ENCODE peak calls at places on chromosomes 13 and 19, in seven cellular contexts. One of them, this sample, is unnamed. For H3K4me1, the result is how much of the 10 kb centered on the place peaks cover.

GRCh38 chr13:45607931-45608330 is 7.6 kb downstream of the ERICH6B start:
- DNase-seq in breast epithelium: no peak
- DNase-seq in suprapubic skin: no peak
- DNase-seq in heart left ventricle: no peak
- DNase-seq in gastrocnemius medialis: no peak
- DNase-seq in uterus: no peak
- DNase-seq in IMR-90: no peak
- DNase-seq in this sample: no peak

GRCh38 chr13:41268764-41269163 is 5.4 kb upstream of the MTRF1 start:
- DNase-seq in breast epithelium: no peak
- DNase-seq in suprapubic skin: no peak
- DNase-seq in heart left ventricle: no peak
- DNase-seq in gastrocnemius medialis: no peak
- DNase-seq in uterus: no peak
- DNase-seq in IMR-90: peak
- DNase-seq in this sample: no peak

GRCh38 chr19:38921420-38922274 is 8.9 kb downstream of the SARS2 start:
- DNase-seq in breast epithelium: no peak
- DNase-seq in suprapubic skin: no peak
- DNase-seq in heart left ventricle: no peak
- DNase-seq in gastrocnemius medialis: no peak
- DNase-seq in uterus: no peak
- DNase-seq in IMR-90: no peak
- DNase-seq in this sample: no peak

GRCh38 chr19:10808937-10809655 is 26.9 kb downstream of the TMED1 start:
- DNase-seq in breast epithelium: no peak
- DNase-seq in suprapubic skin: no peak
- DNase-seq in heart left ventricle: no peak
- DNase-seq in gastrocnemius medialis: no peak
- DNase-seq in uterus: no peak
- DNase-seq in IMR-90: peak
- DNase-seq in this sample: no peak

GRCh38 chr19:50275577-50276368 is 53.4 kb downstream of the KCNC3 start:
- DNase-seq in breast epithelium: no peak
- DNase-seq in suprapubic skin: no peak
- DNase-seq in heart left ventricle: no peak
- DNase-seq in gastrocnemius medialis: no peak
- DNase-seq in uterus: no peak
- DNase-seq in IMR-90: no peak
- DNase-seq in this sample: no peak

GRCh38 chr19:50065938-50066337 is 40.1 kb downstream of the ZNF473 start:
- DNase-seq in breast epithelium: no peak
- DNase-seq in suprapubic skin: no peak
- DNase-seq in heart left ventricle: no peak
- DNase-seq in gastrocnemius medialis: no peak
- DNase-seq in uterus: no peak
- DNase-seq in IMR-90: no peak
- DNase-seq in this sample: no peak

GRCh38 chr19:48964205-48965032 is 690 bp upstream of the FTL start:
- DNase-seq in breast epithelium: no peak
- DNase-seq in suprapubic skin: no peak
- DNase-seq in heart left ventricle: no peak
- DNase-seq in gastrocnemius medialis: no peak
- DNase-seq in uterus: no peak
- DNase-seq in IMR-90: peak
- DNase-seq in this sample: peak

GRCh38 chr13:60612593-60612992 is 215.6 kb downstream of the TDRD3 start:
- DNase-seq in breast epithelium: no peak
- DNase-seq in suprapubic skin: no peak
- DNase-seq in heart left ventricle: no peak
- DNase-seq in gastrocnemius medialis: no peak
- DNase-seq in uterus: no peak
- DNase-seq in IMR-90: no peak
- DNase-seq in this sample: no peak

GRCh38 chr19:4556574-4557185 is 2.8 kb downstream of the SEMA6B start:
- DNase-seq in breast epithelium: no peak
- DNase-seq in suprapubic skin: no peak
- DNase-seq in heart left ventricle: no peak
- DNase-seq in gastrocnemius medialis: no peak
- DNase-seq in uterus: no peak
- DNase-seq in IMR-90: no peak
- DNase-seq in this sample: peak

GRCh38 chr13:48424212-48424611 is 11.3 kb upstream of the LPAR6 start:
- DNase-seq in breast epithelium: no peak
- DNase-seq in suprapubic skin: no peak
- DNase-seq in heart left ventricle: no peak
- DNase-seq in gastrocnemius medialis: no peak
- DNase-seq in uterus: no peak
- DNase-seq in IMR-90: no peak
- DNase-seq in this sample: no peak

GRCh38 chr19:5050016-5050656 is 81.2 kb downstream of the KDM4B start:
- DNase-seq in breast epithelium: no peak
- DNase-seq in suprapubic skin: no peak
- DNase-seq in heart left ventricle: no peak
- DNase-seq in gastrocnemius medialis: no peak
- DNase-seq in uterus: no peak
- DNase-seq in IMR-90: no peak
- DNase-seq in this sample: no peak

GRCh38 chr19:3162418-3163229 is 15.9 kb upstream of the S1PR4 start:
- DNase-seq in breast epithelium: no peak
- DNase-seq in suprapubic skin: no peak
- DNase-seq in heart left ventricle: no peak
- DNase-seq in gastrocnemius medialis: no peak
- DNase-seq in uterus: no peak
- DNase-seq in IMR-90: no peak
- DNase-seq in this sample: no peak

GRCh38 chr13:67341406-67341805 is 111.3 kb upstream of the PCDH9 start:
- DNase-seq in breast epithelium: no peak
- DNase-seq in suprapubic skin: no peak
- DNase-seq in heart left ventricle: no peak
- DNase-seq in gastrocnemius medialis: no peak
- DNase-seq in uterus: no peak
- DNase-seq in IMR-90: peak
- DNase-seq in this sample: no peak

GRCh38 chr19:13764821-13765394 is 586 bp downstream of the MRI1 start:
- DNase-seq in breast epithelium: no peak
- DNase-seq in suprapubic skin: no peak
- DNase-seq in heart left ventricle: peak
- DNase-seq in gastrocnemius medialis: no peak
- DNase-seq in uterus: no peak
- DNase-seq in IMR-90: no peak
- DNase-seq in this sample: peak

GRCh38 chr13:104006625-104007061 is 940.4 kb upstream of the SLC10A2 start:
- DNase-seq in breast epithelium: no peak
- DNase-seq in suprapubic skin: no peak
- DNase-seq in heart left ventricle: no peak
- DNase-seq in gastrocnemius medialis: no peak
- DNase-seq in uterus: no peak
- DNase-seq in IMR-90: peak
- DNase-seq in this sample: no peak

GRCh38 chr19:41877916-41878905 is 1.1 kb downstream of the CD79A start:
- DNase-seq in breast epithelium: no peak
- DNase-seq in suprapubic skin: no peak
- DNase-seq in heart left ventricle: no peak
- DNase-seq in gastrocnemius medialis: no peak
- DNase-seq in uterus: no peak
- DNase-seq in IMR-90: no peak
- DNase-seq in this sample: peak

GRCh38 chr19:40277356-40277755 is 7.8 kb downstream of the AKT2 start:
- DNase-seq in breast epithelium: no peak
- DNase-seq in suprapubic skin: no peak
- DNase-seq in heart left ventricle: no peak
- DNase-seq in gastrocnemius medialis: no peak
- DNase-seq in uterus: no peak
- DNase-seq in IMR-90: no peak
- DNase-seq in this sample: no peak

GRCh38 chr13:97914537-97914936 is 38.9 kb upstream of the IPO5 start:
- DNase-seq in breast epithelium: no peak
- DNase-seq in suprapubic skin: no peak
- DNase-seq in heart left ventricle: no peak
- DNase-seq in gastrocnemius medialis: no peak
- DNase-seq in uterus: no peak
- DNase-seq in IMR-90: peak
- DNase-seq in this sample: no peak

GRCh38 chr19:50899549-50899948 is 11.6 kb downstream of the KLK4 start:
- DNase-seq in breast epithelium: no peak
- DNase-seq in suprapubic skin: no peak
- DNase-seq in heart left ventricle: no peak
- DNase-seq in gastrocnemius medialis: no peak
- DNase-seq in uterus: no peak
- DNase-seq in IMR-90: no peak
- DNase-seq in this sample: no peak

GRCh38 chr13:27969866-27970229 is 733 bp upstream of the CDX2 start:
- DNase-seq in breast epithelium: no peak
- DNase-seq in suprapubic skin: no peak
- DNase-seq in heart left ventricle: no peak
- DNase-seq in gastrocnemius medialis: no peak
- DNase-seq in uterus: no peak
- DNase-seq in IMR-90: no peak
- DNase-seq in this sample: no peak

GRCh38 chr19:13978306-13978705 is 26.0 kb downstream of the DCAF15 start:
- DNase-seq in breast epithelium: peak
- DNase-seq in suprapubic skin: peak
- DNase-seq in heart left ventricle: peak
- DNase-seq in gastrocnemius medialis: peak
- DNase-seq in uterus: peak
- DNase-seq in IMR-90: no peak
- DNase-seq in this sample: peak

GRCh38 chr13:106010836-106011235 is 524.6 kb downstream of the EFNB2 start:
- DNase-seq in breast epithelium: no peak
- DNase-seq in suprapubic skin: no peak
- DNase-seq in heart left ventricle: no peak
- DNase-seq in gastrocnemius medialis: no peak
- DNase-seq in uterus: no peak
- DNase-seq in IMR-90: no peak
- DNase-seq in this sample: no peak

GRCh38 chr19:32676186-32676894 is 692 bp downstream of the RGS9BP start:
- DNase-seq in breast epithelium: no peak
- DNase-seq in suprapubic skin: no peak
- DNase-seq in heart left ventricle: no peak
- DNase-seq in gastrocnemius medialis: peak
- DNase-seq in uterus: peak
- DNase-seq in IMR-90: no peak
- DNase-seq in this sample: no peak

GRCh38 chr19:54201980-54202379 is 1.3 kb downstream of the RPS9 start:
- DNase-seq in breast epithelium: no peak
- DNase-seq in suprapubic skin: no peak
- DNase-seq in heart left ventricle: no peak
- DNase-seq in gastrocnemius medialis: no peak
- DNase-seq in uterus: no peak
- DNase-seq in IMR-90: no peak
- DNase-seq in this sample: no peak

GRCh38 chr19:54201172-54201701 is 579 bp downstream of the RPS9 start:
- DNase-seq in breast epithelium: no peak
- DNase-seq in suprapubic skin: no peak
- DNase-seq in heart left ventricle: no peak
- DNase-seq in gastrocnemius medialis: no peak
- DNase-seq in uterus: no peak
- DNase-seq in IMR-90: no peak
- DNase-seq in this sample: no peak

GRCh38 chr19:54204767-54205468 is 4.3 kb downstream of the RPS9 start:
- DNase-seq in breast epithelium: no peak
- DNase-seq in suprapubic skin: no peak
- DNase-seq in heart left ventricle: no peak
- DNase-seq in gastrocnemius medialis: no peak
- DNase-seq in uterus: no peak
- DNase-seq in IMR-90: no peak
- DNase-seq in this sample: no peak

GRCh38 chr19:54206030-54206830 is 5.6 kb downstream of the RPS9 start:
- DNase-seq in breast epithelium: no peak
- DNase-seq in suprapubic skin: no peak
- DNase-seq in heart left ventricle: no peak
- DNase-seq in gastrocnemius medialis: no peak
- DNase-seq in uterus: no peak
- DNase-seq in IMR-90: no peak
- DNase-seq in this sample: peak

GRCh38 chr19:54203151-54203611 is 2.5 kb downstream of the RPS9 start:
- DNase-seq in breast epithelium: no peak
- DNase-seq in suprapubic skin: no peak
- DNase-seq in heart left ventricle: no peak
- DNase-seq in gastrocnemius medialis: no peak
- DNase-seq in uterus: no peak
- DNase-seq in IMR-90: peak
- DNase-seq in this sample: no peak
- H3K4me1 ChIP-seq in breast epithelium: under half
- H3K4me1 ChIP-seq in suprapubic skin: half or more
- H3K4me1 ChIP-seq in heart left ventricle: under half
- H3K4me1 ChIP-seq in gastrocnemius medialis: half or more
- H3K4me1 ChIP-seq in uterus: under half
- H3K4me1 ChIP-seq in IMR-90: under half
- H3K4me1 ChIP-seq in this sample: half or more

GRCh38 chr19:57615346-57615745 is 1.3 kb downstream of the ZNF134 start:
- DNase-seq in breast epithelium: no peak
- DNase-seq in suprapubic skin: no peak
- DNase-seq in heart left ventricle: no peak
- DNase-seq in gastrocnemius medialis: no peak
- DNase-seq in uterus: no peak
- DNase-seq in IMR-90: no peak
- DNase-seq in this sample: no peak

GRCh38 chr19:57611113-57611512 is 2.9 kb upstream of the ZNF134 start:
- DNase-seq in breast epithelium: no peak
- DNase-seq in suprapubic skin: no peak
- DNase-seq in heart left ventricle: no peak
- DNase-seq in gastrocnemius medialis: no peak
- DNase-seq in uterus: no peak
- DNase-seq in IMR-90: no peak
- DNase-seq in this sample: no peak

GRCh38 chr19:57613941-57614743 is at the start of gene ZNF134:
- DNase-seq in breast epithelium: peak
- DNase-seq in suprapubic skin: peak
- DNase-seq in heart left ventricle: peak
- DNase-seq in gastrocnemius medialis: peak
- DNase-seq in uterus: peak
- DNase-seq in IMR-90: peak
- DNase-seq in this sample: peak
- TF ChIP-seq POLR2A in breast epithelium: no peak
- TF ChIP-seq POLR2A in suprapubic skin: no peak
- TF ChIP-seq POLR2A in heart left ventricle: no peak
- TF ChIP-seq POLR2A in gastrocnemius medialis: peak
- TF ChIP-seq POLR2A in uterus: no peak
- TF ChIP-seq POLR2A in IMR-90: peak
- TF ChIP-seq POLR2A in this sample: peak

DNA sequence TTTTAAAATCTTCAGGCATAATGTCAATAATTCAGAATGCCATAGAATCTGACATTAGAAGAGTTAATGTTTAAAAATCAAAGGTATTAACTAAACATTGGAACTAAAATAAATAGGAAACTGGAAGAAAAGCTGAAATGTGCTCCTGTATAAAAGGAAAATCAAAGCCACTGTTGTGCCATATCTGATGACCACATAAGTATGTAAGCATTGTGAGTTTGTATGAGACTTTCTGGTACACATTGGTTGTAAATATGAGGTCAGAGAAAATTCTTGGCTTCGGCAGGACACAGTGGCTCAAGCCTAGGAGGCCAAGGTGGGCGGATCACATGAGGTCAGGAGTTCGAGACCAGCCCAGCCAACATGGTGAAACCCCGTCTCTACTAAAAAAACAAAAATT is 48.3 kb upstream of the INTS6 start:
- DNase-seq in breast epithelium: no peak
- DNase-seq in suprapubic skin: no peak
- DNase-seq in heart left ventricle: no peak
- DNase-seq in gastrocnemius medialis: no peak
- DNase-seq in uterus: no peak
- DNase-seq in IMR-90: peak
- DNase-seq in this sample: no peak
- H3K4me1 ChIP-seq in breast epithelium: under half
- H3K4me1 ChIP-seq in suprapubic skin: under half
- H3K4me1 ChIP-seq in heart left ventricle: under half
- H3K4me1 ChIP-seq in gastrocnemius medialis: under half
- H3K4me1 ChIP-seq in uterus: under half
- H3K4me1 ChIP-seq in IMR-90: under half
- H3K4me1 ChIP-seq in this sample: under half

GRCh38 chr19:810077-810855 is 11.5 kb downstream of the PLPPR3 start:
- DNase-seq in breast epithelium: no peak
- DNase-seq in suprapubic skin: no peak
- DNase-seq in heart left ventricle: peak
- DNase-seq in gastrocnemius medialis: no peak
- DNase-seq in uterus: no peak
- DNase-seq in IMR-90: no peak
- DNase-seq in this sample: no peak
- TF ChIP-seq POLR2A in breast epithelium: no peak
- TF ChIP-seq POLR2A in suprapubic skin: no peak
- TF ChIP-seq POLR2A in heart left ventricle: no peak
- TF ChIP-seq POLR2A in gastrocnemius medialis: no peak
- TF ChIP-seq POLR2A in uterus: no peak
- TF ChIP-seq POLR2A in IMR-90: no peak
- TF ChIP-seq POLR2A in this sample: no peak